ENCODE peak calls at places on chromosomes 3 and 15, in six cellular contexts. One of them, this sample, is unnamed.

GRCh38 chr3:9168230-9168629 is 81.2 kb downstream of the SRGAP3 start:
- DNase-seq in DND-41: no peak
- DNase-seq in PC-3: no peak
- DNase-seq in HepG2: no peak
- DNase-seq in spleen: peak; percentile 81
- DNase-seq in Caco-2: no peak
- DNase-seq in this sample: no peak

GRCh38 chr15:77296773-77297337 is 123.0 kb downstream of the PEAK1 start:
- DNase-seq in DND-41: no peak
- DNase-seq in PC-3: no peak
- DNase-seq in HepG2: no peak
- DNase-seq in spleen: no peak
- DNase-seq in Caco-2: no peak
- DNase-seq in this sample: no peak

GRCh38 chr3:12994357-12994606 is 78.9 kb downstream of the IQSEC1 start:
- DNase-seq in DND-41: no peak
- DNase-seq in PC-3: peak; percentile 33
- DNase-seq in HepG2: no peak
- DNase-seq in spleen: peak; percentile 92
- DNase-seq in Caco-2: no peak
- DNase-seq in this sample: no peak

GRCh38 chr3:112327371-112327951 is 5.5 kb upstream of the CD200 start:
- DNase-seq in DND-41: no peak
- DNase-seq in PC-3: peak; percentile 69
- DNase-seq in HepG2: peak; percentile 39
- DNase-seq in spleen: no peak
- DNase-seq in Caco-2: peak; percentile 66
- DNase-seq in this sample: no peak

GRCh38 chr15:63166219-63166618 is 8.9 kb upstream of the RPS27L start:
- DNase-seq in DND-41: no peak
- DNase-seq in PC-3: peak; percentile 34
- DNase-seq in HepG2: no peak
- DNase-seq in spleen: no peak
- DNase-seq in Caco-2: no peak
- DNase-seq in this sample: no peak

GRCh38 chr3:170429050-170429449 is 10.4 kb downstream of the CLDN11 start:
- DNase-seq in DND-41: peak; percentile 14
- DNase-seq in PC-3: no peak
- DNase-seq in HepG2: peak; percentile 74
- DNase-seq in spleen: no peak
- DNase-seq in Caco-2: no peak
- DNase-seq in this sample: no peak

GRCh38 chr3:107283948-107284347 is 93.3 kb upstream of the CCDC54 start:
- DNase-seq in DND-41: no peak
- DNase-seq in PC-3: no peak
- DNase-seq in HepG2: no peak
- DNase-seq in spleen: no peak
- DNase-seq in Caco-2: no peak
- DNase-seq in this sample: no peak

GRCh38 chr3:168794427-168794826 is 698.7 kb upstream of the GOLIM4 start:
- DNase-seq in DND-41: no peak
- DNase-seq in PC-3: no peak
- DNase-seq in HepG2: no peak
- DNase-seq in spleen: no peak
- DNase-seq in Caco-2: no peak
- DNase-seq in this sample: no peak

GRCh38 chr15:90173372-90173771 is 27.8 kb upstream of the SEMA4B start:
- DNase-seq in DND-41: no peak
- DNase-seq in PC-3: no peak
- DNase-seq in HepG2: no peak
- DNase-seq in spleen: no peak
- DNase-seq in Caco-2: no peak
- DNase-seq in this sample: no peak

GRCh38 chr3:42190701-42191442 is 75.1 kb downstream of the CCK start:
- DNase-seq in DND-41: peak; percentile 70
- DNase-seq in PC-3: peak; percentile 90
- DNase-seq in HepG2: peak; percentile 55
- DNase-seq in spleen: no peak
- DNase-seq in Caco-2: peak; percentile 83
- DNase-seq in this sample: no peak

GRCh38 chr3:4986611-4987373 is 7.6 kb downstream of the BHLHE40 start:
- DNase-seq in DND-41: peak; percentile 69
- DNase-seq in PC-3: peak; percentile 98
- DNase-seq in HepG2: peak; percentile 94
- DNase-seq in spleen: peak; percentile 97
- DNase-seq in Caco-2: peak; percentile 92
- DNase-seq in this sample: peak; percentile 98

DNA sequence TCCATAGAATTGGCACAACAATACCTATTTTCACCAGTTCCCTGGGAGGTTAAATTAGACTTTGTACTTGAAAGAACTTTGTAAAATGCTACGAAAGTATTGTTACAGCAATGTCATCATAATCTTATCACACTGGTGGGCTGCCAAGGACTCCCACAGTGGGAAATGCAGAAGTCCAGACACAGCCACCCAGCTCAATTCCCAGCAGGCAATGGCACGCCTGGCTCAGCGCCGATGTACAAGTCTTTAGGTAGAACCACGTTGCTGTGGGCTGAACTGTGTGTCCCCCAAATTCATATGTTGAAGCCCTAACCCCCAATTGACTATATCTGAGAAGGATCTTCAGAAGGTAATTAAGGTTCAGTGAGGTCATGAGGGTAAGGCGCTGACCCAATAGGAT is 12.3 kb downstream of the MYO5C start:
- DNase-seq in DND-41: no peak
- DNase-seq in PC-3: no peak
- DNase-seq in HepG2: no peak
- DNase-seq in spleen: no peak
- DNase-seq in Caco-2: no peak
- DNase-seq in this sample: no peak
- TF ChIP-seq CTCF in DND-41: no peak
- TF ChIP-seq CTCF in PC-3: no peak
- TF ChIP-seq CTCF in HepG2: no peak
- TF ChIP-seq CTCF in spleen: no peak
- TF ChIP-seq CTCF in Caco-2: no peak
- TF ChIP-seq CTCF in this sample: no peak

GRCh38 chr3:64186667-64187064 is 38.6 kb downstream of the PRICKLE2 start:
- DNase-seq in DND-41: no peak
- DNase-seq in PC-3: no peak
- DNase-seq in HepG2: no peak
- DNase-seq in spleen: no peak
- DNase-seq in Caco-2: no peak
- DNase-seq in this sample: no peak
- H3K4me1 ChIP-seq in DND-41: no peaks in the 10 kb centered on the region
- H3K4me1 ChIP-seq in PC-3: peaks cover 38% of the 10 kb centered on the region
- H3K4me1 ChIP-seq in HepG2: peaks cover 10% of the 10 kb centered on the region
- H3K4me1 ChIP-seq in spleen: no peaks in the 10 kb centered on the region
- H3K4me1 ChIP-seq in Caco-2: peaks cover 35% of the 10 kb centered on the region
- H3K4me1 ChIP-seq in this sample: peaks cover 58% of the 10 kb centered on the region

DNA sequence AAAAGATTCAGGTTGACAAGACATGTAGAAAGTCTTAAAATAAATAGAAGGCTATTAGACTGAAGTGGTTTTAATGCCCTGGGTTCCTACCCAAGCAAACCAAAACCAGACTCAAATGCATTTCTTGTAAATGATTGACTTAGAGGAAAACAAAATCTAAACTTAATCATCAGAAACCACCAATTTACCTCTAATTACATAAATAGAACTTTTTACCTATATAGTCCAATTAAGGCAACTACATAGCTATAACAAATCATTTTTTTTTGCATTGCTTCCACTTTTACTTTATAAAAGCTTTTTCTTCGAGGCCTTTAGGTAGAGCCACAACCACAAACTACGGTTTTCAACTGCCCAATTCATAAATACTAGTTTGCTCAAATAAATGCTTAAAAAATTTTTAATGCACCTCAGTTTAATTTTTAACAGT is 231.3 kb upstream of the ARHGEF26 start:
- DNase-seq in DND-41: no peak
- DNase-seq in PC-3: no peak
- DNase-seq in HepG2: no peak
- DNase-seq in spleen: no peak
- DNase-seq in Caco-2: no peak
- DNase-seq in this sample: no peak
- H3K36me3 ChIP-seq in DND-41: no peaks in the 10 kb centered on the region
- H3K36me3 ChIP-seq in PC-3: no peaks in the 10 kb centered on the region
- H3K36me3 ChIP-seq in HepG2: no peaks in the 10 kb centered on the region
- H3K36me3 ChIP-seq in spleen: no peaks in the 10 kb centered on the region
- H3K36me3 ChIP-seq in Caco-2: no peaks in the 10 kb centered on the region
- H3K36me3 ChIP-seq in this sample: no peaks in the 10 kb centered on the region

DNA sequence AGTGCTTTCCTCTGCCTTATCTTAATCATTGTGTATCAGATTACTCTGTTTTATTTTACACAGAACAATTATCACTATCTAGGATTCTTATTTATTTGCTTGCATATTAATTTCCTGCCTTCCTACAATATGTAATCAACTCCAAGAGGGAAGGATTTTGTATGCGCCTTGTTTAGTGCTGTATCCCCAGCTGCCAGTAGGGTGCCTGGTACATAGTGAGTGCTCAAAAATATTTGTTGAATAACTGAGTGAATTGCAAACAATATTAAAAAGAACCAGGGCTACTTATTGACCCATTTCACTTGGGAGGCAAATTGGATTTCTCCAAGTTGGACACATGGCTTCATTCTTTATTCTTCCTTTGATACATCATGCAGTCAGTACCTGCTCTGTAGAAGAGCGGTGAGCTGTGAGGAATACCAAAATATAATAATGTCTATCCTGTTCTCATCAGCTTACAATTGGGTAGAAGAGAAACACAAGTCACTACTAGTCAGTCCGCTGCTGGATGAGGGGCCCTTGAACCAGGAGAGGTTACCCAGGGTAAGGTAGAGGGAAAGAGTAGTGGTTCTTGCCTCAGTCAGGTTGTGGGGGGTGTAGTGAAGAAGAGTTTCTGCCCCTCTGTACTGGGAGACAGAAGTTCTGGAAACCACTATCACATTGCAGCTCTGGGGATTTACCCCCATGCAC is 233.9 kb upstream of the ZBTB20 start:
- DNase-seq in DND-41: no peak
- DNase-seq in PC-3: no peak
- DNase-seq in HepG2: no peak
- DNase-seq in spleen: no peak
- DNase-seq in Caco-2: no peak
- DNase-seq in this sample: no peak
- TF ChIP-seq CTCF in DND-41: peak; percentile 8
- TF ChIP-seq CTCF in PC-3: peak; percentile 42
- TF ChIP-seq CTCF in HepG2: no peak
- TF ChIP-seq CTCF in spleen: no peak
- TF ChIP-seq CTCF in Caco-2: no peak
- TF ChIP-seq CTCF in this sample: no peak

DNA sequence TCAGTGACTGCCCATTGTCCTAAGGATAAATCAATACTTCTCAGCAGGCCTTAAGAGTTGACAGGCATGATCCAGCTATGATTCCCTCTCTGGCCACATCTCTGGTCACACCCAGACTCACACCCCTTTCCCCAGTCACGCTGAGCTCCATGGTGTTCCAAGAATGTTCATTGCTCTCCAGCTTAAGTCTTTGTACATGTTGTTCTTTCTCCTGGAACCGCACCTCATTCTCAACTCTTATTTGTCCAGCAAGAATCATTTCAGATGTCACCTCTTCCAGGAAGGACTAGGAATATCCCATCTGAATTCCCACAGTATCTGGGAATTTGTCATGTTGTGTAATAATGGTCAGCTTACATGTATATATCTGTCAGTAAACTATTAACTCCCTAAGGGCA is 118.3 kb upstream of the GALNT15 start:
- DNase-seq in DND-41: no peak
- DNase-seq in PC-3: no peak
- DNase-seq in HepG2: no peak
- DNase-seq in spleen: no peak
- DNase-seq in Caco-2: no peak
- DNase-seq in this sample: peak; percentile 83
- H3K4me1 ChIP-seq in DND-41: no peaks in the 10 kb centered on the region
- H3K4me1 ChIP-seq in PC-3: peaks cover 31% of the 10 kb centered on the region
- H3K4me1 ChIP-seq in HepG2: peaks cover 82% of the 10 kb centered on the region
- H3K4me1 ChIP-seq in spleen: peaks cover 10% of the 10 kb centered on the region
- H3K4me1 ChIP-seq in Caco-2: peaks cover 12% of the 10 kb centered on the region
- H3K4me1 ChIP-seq in this sample: peaks cover 35% of the 10 kb centered on the region

GRCh38 chr3:130712718-130713423 is 33.8 kb downstream of the PIK3R4 start:
- DNase-seq in DND-41: no peak
- DNase-seq in PC-3: no peak
- DNase-seq in HepG2: no peak
- DNase-seq in spleen: no peak
- DNase-seq in Caco-2: no peak
- DNase-seq in this sample: no peak
- H3K36me3 ChIP-seq in DND-41: peaks cover 44% of the 10 kb centered on the region
- H3K36me3 ChIP-seq in PC-3: no peaks in the 10 kb centered on the region
- H3K36me3 ChIP-seq in HepG2: peaks cover 21% of the 10 kb centered on the region
- H3K36me3 ChIP-seq in spleen: peaks cover 19% of the 10 kb centered on the region
- H3K36me3 ChIP-seq in Caco-2: no peaks in the 10 kb centered on the region
- H3K36me3 ChIP-seq in this sample: peaks cover 30% of the 10 kb centered on the region

DNA sequence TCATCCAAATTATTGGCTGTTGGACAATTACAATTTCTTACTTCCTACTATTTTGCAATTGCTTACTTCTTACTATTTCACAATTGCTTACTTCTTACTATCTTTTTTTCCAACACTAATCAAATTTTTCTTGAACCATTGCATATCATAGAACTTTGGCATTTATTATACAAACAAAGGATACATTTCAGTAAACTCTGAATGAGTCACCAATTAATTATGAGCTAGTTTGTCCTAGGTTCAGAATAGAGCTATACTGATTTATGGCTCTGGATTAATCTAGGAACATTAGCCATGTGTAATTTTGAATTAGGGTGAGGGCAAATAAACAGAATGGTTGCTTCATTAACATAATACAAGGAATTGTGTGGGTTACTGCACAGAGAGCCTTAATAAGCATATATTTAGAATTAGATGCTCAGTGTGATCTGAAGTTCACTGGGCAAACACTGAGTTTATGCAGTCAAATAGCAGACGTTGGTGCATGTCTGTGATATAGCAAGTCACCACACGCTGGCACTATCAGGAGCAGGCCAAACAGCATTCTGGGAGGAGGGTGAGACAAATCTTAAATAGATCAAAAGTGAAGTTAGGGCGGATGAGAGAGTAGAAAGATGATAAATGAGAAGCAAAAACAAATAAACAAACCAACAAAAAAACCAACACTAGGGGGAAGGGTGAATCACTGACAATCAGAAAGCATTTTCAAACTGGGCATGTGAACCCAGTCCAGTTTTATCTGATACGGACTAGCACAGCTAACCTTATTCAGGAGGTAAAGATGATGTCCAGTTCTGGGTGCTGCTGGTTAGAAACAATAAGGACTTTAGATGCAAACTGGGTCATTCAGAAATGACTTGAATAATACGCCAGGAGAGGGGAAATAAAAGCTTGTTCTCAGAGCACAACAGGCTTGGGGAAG is 21.4 kb downstream of the GABRR3 start:
- DNase-seq in DND-41: no peak
- DNase-seq in PC-3: peak; percentile 19
- DNase-seq in HepG2: no peak
- DNase-seq in spleen: no peak
- DNase-seq in Caco-2: no peak
- DNase-seq in this sample: no peak
- TF ChIP-seq CTCF in DND-41: no peak
- TF ChIP-seq CTCF in PC-3: no peak
- TF ChIP-seq CTCF in HepG2: no peak
- TF ChIP-seq CTCF in spleen: no peak
- TF ChIP-seq CTCF in Caco-2: no peak
- TF ChIP-seq CTCF in this sample: no peak

DNA sequence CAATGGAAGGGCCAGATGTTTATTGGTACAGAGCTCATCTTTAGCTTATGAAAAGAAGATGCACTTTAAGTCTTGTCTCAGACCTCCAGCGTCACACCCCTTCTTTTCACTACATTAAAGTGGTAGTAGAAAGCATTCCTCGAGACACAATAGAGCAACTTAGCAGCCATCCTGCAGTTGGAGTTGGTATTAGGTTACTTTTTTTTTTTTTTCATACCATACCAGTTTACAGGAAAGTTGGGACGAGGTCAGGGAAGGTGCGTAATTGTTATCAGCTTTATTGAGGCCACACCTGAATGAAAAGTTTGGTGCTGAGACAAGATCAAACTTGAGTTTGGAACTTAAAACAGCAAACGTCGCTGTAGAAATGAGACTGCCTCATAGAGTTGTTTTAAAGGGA is 203.8 kb downstream of the SOX2 start:
- DNase-seq in DND-41: no peak
- DNase-seq in PC-3: no peak
- DNase-seq in HepG2: no peak
- DNase-seq in spleen: no peak
- DNase-seq in Caco-2: no peak
- DNase-seq in this sample: no peak
- H3K4me1 ChIP-seq in DND-41: no peaks in the 10 kb centered on the region
- H3K4me1 ChIP-seq in PC-3: peaks cover 35% of the 10 kb centered on the region
- H3K4me1 ChIP-seq in HepG2: no peaks in the 10 kb centered on the region
- H3K4me1 ChIP-seq in spleen: no peaks in the 10 kb centered on the region
- H3K4me1 ChIP-seq in Caco-2: no peaks in the 10 kb centered on the region
- H3K4me1 ChIP-seq in this sample: peaks cover 14% of the 10 kb centered on the region

This sample was measured in suprapubic skin.